ENCODE peak calls at places on chromosomes 6 and 20, in six cellular contexts. K is myocyte, R is GM19239, Z is left cardiac atrium, J is WTC11, P is RCC 7860. I is an unnamed sample.

GRCh38 chr6:156552849-156553248 is 224.3 kb upstream of the ARID1B start:
- DNase-seq in J (no peak), R (no peak), Z (no peak), P (no peak), K (no peak), I (no peak)

GRCh38 chr20:23235173-23236027 is 115.2 kb upstream of the NXT1 start:
- DNase-seq in Z (peak), P (peak), R (no peak), K (peak), J (peak), I (peak)

GRCh38 chr20:46063652-46064054 is 26.1 kb downstream of the NCOA5 start:
- DNase-seq in K (peak), J (no peak), P (no peak), Z (no peak), R (no peak), I (no peak)

GRCh38 chr20:12570371-12570770 is 438.4 kb upstream of the SPTLC3 start:
- DNase-seq in K (no peak), R (no peak), Z (no peak), J (peak), P (peak), I (peak)

GRCh38 chr6:14786455-14786854 is 459.4 kb upstream of the JARID2 start:
- DNase-seq in Z (no peak), P (no peak), R (no peak), J (no peak), K (no peak), I (no peak)

GRCh38 chr6:39295538-39295937 is 18.7 kb downstream of the KCNK17 start:
- DNase-seq in R (no peak), J (no peak), K (no peak), Z (peak), P (no peak), I (no peak)

GRCh38 chr6:83868639-83869038 is 9.2 kb downstream of the CYB5R4 start:
- DNase-seq in J (no peak), Z (no peak), R (no peak), K (peak), P (peak), I (no peak)

GRCh38 chr20:15703171-15703911 is 869.9 kb downstream of the KIF16B start:
- DNase-seq in P (peak), K (peak), J (no peak), Z (no peak), R (no peak), I (no peak)

GRCh38 chr20:56592211-56592610 is 36.9 kb upstream of the TFAP2C start:
- DNase-seq in Z (no peak), R (no peak), P (no peak), K (no peak), J (no peak), I (no peak)

GRCh38 chr6:26216886-26217713 is 129.9 kb downstream of the HFE start:
- DNase-seq in K (peak), R (no peak), Z (peak), J (peak), P (no peak), I (no peak)

GRCh38 chr20:22350624-22351023 is 233.7 kb downstream of the FOXA2 start:
- DNase-seq in R (no peak), K (no peak), J (no peak), P (no peak), Z (no peak), I (no peak)

GRCh38 chr20:4469910-4470309 is 251.8 kb upstream of the PRND start:
- DNase-seq in P (no peak), K (no peak), R (no peak), Z (no peak), J (no peak), I (no peak)

GRCh38 chr6:167827062-167827587 is 414 bp downstream of the AFDN start:
- DNase-seq in J (peak), P (no peak), Z (peak), K (no peak), R (peak), I (peak)

GRCh38 chr20:23475395-23475794 is 15.5 kb upstream of the CST8 start:
- DNase-seq in Z (no peak), K (no peak), P (no peak), J (no peak), R (no peak), I (no peak)

GRCh38 chr6:148524509-148524908 is 181.9 kb downstream of the SASH1 start:
- DNase-seq in Z (no peak), K (peak), J (no peak), R (no peak), P (peak), I (no peak)

GRCh38 chr6:10516953-10517352 is 4.2 kb upstream of the GCNT2 start:
- DNase-seq in P (no peak), J (no peak), Z (no peak), R (no peak), K (no peak), I (no peak)

GRCh38 chr6:2545351-2545750 is 205.4 kb downstream of the MYLK4 start:
- DNase-seq in R (no peak), K (no peak), P (no peak), Z (no peak), J (no peak), I (no peak)

GRCh38 chr20:20821496-20822260 is 109.2 kb upstream of the RALGAPA2 start:
- DNase-seq in J (peak), Z (no peak), R (no peak), K (no peak), P (no peak), I (no peak)

GRCh38 chr20:4041748-4042411 is 26.5 kb upstream of the RNF24 start:
- DNase-seq in P (peak), R (no peak), J (no peak), Z (peak), K (peak), I (peak)

I was measured in HuH-7.